ENCODE peak calls at places on chromosomes 3 and 15, in six cellular contexts. T is stomach, M is ovary, K is tibial nerve, E is H1, Q is HepG2. R is an unnamed sample.

GRCh38 chr3:120470870-120471269 is 20.1 kb upstream of the FSTL1 start:
- DNase-seq in T (no peak), M (no peak), K (no peak), E (no peak), Q (no peak), R (no peak)

GRCh38 chr15:62853833-62854210 is 188.7 kb upstream of the TPM1 start:
- DNase-seq in T (no peak), M (no peak), K (no peak), E (no peak), Q (peak; percentile 12), R (no peak)

GRCh38 chr15:40743921-40744809 is 10.9 kb downstream of the RMDN3 start:
- DNase-seq in T (no peak), M (no peak), K (no peak), E (no peak), Q (no peak), R (peak; percentile 48)

GRCh38 chr3:25055981-25056380 is 372.1 kb upstream of the RARB start:
- DNase-seq in T (no peak), M (no peak), K (no peak), E (no peak), Q (no peak), R (no peak)

GRCh38 chr3:156389151-156389760 is 165.7 kb downstream of the SSR3 start:
- DNase-seq in T (no peak), M (no peak), K (no peak), E (no peak), Q (no peak), R (no peak)

GRCh38 chr3:179512398-179512797 is 50.3 kb upstream of the ACTL6A start:
- DNase-seq in T (no peak), M (no peak), K (no peak), E (no peak), Q (no peak), R (no peak)

GRCh38 chr15:71237456-71238188 is 122.4 kb downstream of the THSD4 start:
- DNase-seq in T (peak; percentile 65), M (peak; percentile 65), K (no peak), E (no peak), Q (peak; percentile 21), R (no peak)

GRCh38 chr3:167876603-167877325 is 141.2 kb downstream of the SERPINI1 start:
- DNase-seq in T (no peak), M (no peak), K (no peak), E (no peak), Q (no peak), R (no peak)

GRCh38 chr3:196995646-196996355 is 27.2 kb upstream of the PIGZ start:
- DNase-seq in T (no peak), M (peak; percentile 17), K (no peak), E (no peak), Q (no peak), R (peak; percentile 47)

GRCh38 chr15:47870956-47871625 is 153.8 kb downstream of the SEMA6D start:
- DNase-seq in T (no peak), M (no peak), K (no peak), E (no peak), Q (no peak), R (no peak)

GRCh38 chr15:65189102-65189740 is 4.1 kb upstream of the CLPX start:
- DNase-seq in T (no peak), M (no peak), K (no peak), E (peak; percentile 21), Q (peak; percentile 54), R (no peak)

GRCh38 chr3:149658444-149659172 is 783 bp upstream of the WWTR1 start:
- DNase-seq in T (peak; percentile 70), M (peak; percentile 86), K (peak; percentile 66), E (no peak), Q (no peak), R (peak; percentile 85)

GRCh38 chr15:32952901-32953889 is 235.4 kb downstream of the GREM1 start:
- DNase-seq in T (no peak), M (no peak), K (no peak), E (no peak), Q (no peak), R (no peak)

GRCh38 chr3:29950232-29950631 is 656.2 kb upstream of the TGFBR2 start:
- DNase-seq in T (no peak), M (no peak), K (no peak), E (no peak), Q (no peak), R (no peak)

GRCh38 chr3:152466784-152467183 is 198.1 kb downstream of the MBNL1 start:
- DNase-seq in T (no peak), M (no peak), K (no peak), E (no peak), Q (peak; percentile 51), R (no peak)

GRCh38 chr15:90990446-90990845 is 3.9 kb downstream of the PRC1 start:
- DNase-seq in T (no peak), M (no peak), K (no peak), E (no peak), Q (no peak), R (no peak)

GRCh38 chr15:41661529-41662225 is 1.5 kb downstream of the MGA start:
- DNase-seq in T (peak; percentile 70), M (peak; percentile 82), K (peak; percentile 32), E (peak; percentile 70), Q (peak; percentile 74), R (peak; percentile 87)

GRCh38 chr3:171841620-171842000 is 1.5 kb upstream of the TMEM212 start:
- DNase-seq in T (no peak), M (no peak), K (no peak), E (no peak), Q (peak; percentile 42), R (no peak)

GRCh38 chr3:42900226-42900625 is 5.7 kb upstream of the ZNF662 start:
- DNase-seq in T (no peak), M (no peak), K (no peak), E (no peak), Q (no peak), R (no peak)

GRCh38 chr3:39038165-39038564 is 13.6 kb downstream of the SCN11A start:
- DNase-seq in T (no peak), M (no peak), K (no peak), E (no peak), Q (no peak), R (no peak)

GRCh38 chr15:79939399-79939798 is 31.6 kb downstream of the BCL2A1 start:
- DNase-seq in T (no peak), M (no peak), K (no peak), E (no peak), Q (no peak), R (no peak)
- TF ChIP-seq EP300 in T (no peak), M (no peak), K (no peak), E (no peak), Q (no peak), R (no peak)

GRCh38 chr15:76584868-76585572 is 248.4 kb downstream of the ISL2 start:
- DNase-seq in T (no peak), M (no peak), K (no peak), E (no peak), Q (no peak), R (no peak)
- TF ChIP-seq POLR2A in T (no peak), M (no peak), K (no peak), E (no peak), Q (no peak), R (no peak)

GRCh38 chr3:13853978-13854296 is 25.9 kb downstream of the WNT7A start:
- DNase-seq in T (no peak), M (no peak), K (no peak), E (no peak), Q (no peak), R (no peak)
- TF ChIP-seq EP300 in T (no peak), M (no peak), K (no peak), E (no peak), Q (no peak), R (no peak)

GRCh38 chr3:141739731-141740130 is 1.6 kb downstream of the RNF7 start:
- DNase-seq in T (no peak), M (no peak), K (no peak), E (no peak), Q (no peak), R (no peak)

GRCh38 chr3:141738636-141739363 is 702 bp downstream of the RNF7 start:
- DNase-seq in T (no peak), M (no peak), K (no peak), E (no peak), Q (no peak), R (no peak)

GRCh38 chr3:141735789-141736465 is 2.2 kb upstream of the RNF7 start:
- DNase-seq in T (no peak), M (no peak), K (no peak), E (no peak), Q (peak; percentile 59), R (no peak)

GRCh38 chr3:141737108-141737507 is 990 bp upstream of the RNF7 start:
- DNase-seq in T (no peak), M (no peak), K (no peak), E (no peak), Q (no peak), R (no peak)

GRCh38 chr3:141737828-141738635 is at the start of gene RNF7:
- DNase-seq in T (peak; percentile 96), M (peak; percentile 98), K (peak; percentile 92), E (peak; percentile 90), Q (peak; percentile 87), R (peak; percentile 95)
- TF ChIP-seq POLR2A in T (no peak), M (peak; percentile 77), K (peak; percentile 87), E (peak; percentile 80), Q (peak; percentile 88), R (peak; percentile 61)

GRCh38 chr15:58114388-58114787 is 23.8 kb upstream of the AQP9 start:
- DNase-seq in T (no peak), M (no peak), K (no peak), E (no peak), Q (no peak), R (no peak)
- TF ChIP-seq EP300 in T (no peak), M (no peak), K (no peak), E (no peak), Q (no peak), R (no peak)

GRCh38 chr3:180870008-180870733 is 42.3 kb upstream of the FXR1 start:
- DNase-seq in T (no peak), M (peak; percentile 79), K (no peak), E (peak; percentile 29), Q (no peak), R (peak; percentile 81)
- TF ChIP-seq POLR2A in T (no peak), M (peak; percentile 35), K (no peak), E (no peak), Q (no peak), R (no peak)

DNA sequence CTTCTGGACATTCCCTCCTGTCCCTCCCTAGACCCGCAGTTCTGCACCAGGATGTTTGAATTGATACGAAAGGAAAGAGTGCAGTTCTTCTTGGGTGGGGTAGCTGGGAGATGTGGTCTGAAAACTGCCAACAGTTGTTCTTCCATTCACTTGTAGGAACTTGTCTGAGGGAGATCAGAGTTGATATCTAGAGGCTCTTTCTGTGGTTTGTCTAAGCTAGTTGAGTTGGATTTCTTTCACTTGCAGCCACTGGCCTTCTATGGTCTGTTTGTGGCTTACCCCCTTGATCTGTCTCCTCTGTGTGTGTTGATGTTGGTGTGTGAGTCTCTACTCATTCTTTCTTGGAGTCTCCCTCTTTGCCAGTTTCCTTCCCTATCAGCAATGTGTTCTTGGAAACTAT is 42.5 kb upstream of the PIK3CB start:
- DNase-seq in T (no peak), M (no peak), K (no peak), E (no peak), Q (no peak), R (no peak)
- TF ChIP-seq EP300 in T (no peak), M (no peak), K (no peak), E (no peak), Q (no peak), R (no peak)